ENCODE peak calls at places on chromosomes 2 and 18, in eight cellular contexts. C is mammary epithelial cell, Q is posterior cingulate gyrus, Z is NCI-H446 treated with DMSO at 0.1 percent for 48 hours, K is fibroblast of mammary gland, R is NCI-H2029 treated with DMSO at 0.1 percent for 48 hours, V is GM06990, O is non-pigmented ciliary epithelial cell. P is an unnamed sample.

GRCh38 chr2:231926761-231927565 is 767 bp upstream of the NPPC start:
- DNase-seq in Q (peak), K (no peak), C (no peak), O (no peak), R (no peak), V (no peak), Z (no peak), P (no peak)

GRCh38 chr18:22167091-22167470 is 2.3 kb upstream of the GATA6 start:
- DNase-seq in Q (no peak), K (no peak), R (no peak), V (no peak), Z (no peak), C (no peak), O (no peak), P (no peak)

GRCh38 chr18:48908916-48909315 is 41.8 kb downstream of the SMAD7 start:
- DNase-seq in C (peak), Z (no peak), K (no peak), R (no peak), Q (no peak), O (no peak), V (no peak), P (no peak)

GRCh38 chr2:71933467-71934319 is 214.0 kb downstream of the CYP26B1 start:
- DNase-seq in K (peak), C (peak), O (no peak), Z (no peak), V (no peak), Q (no peak), R (no peak), P (peak)

GRCh38 chr2:17877811-17878221 is 651 bp upstream of the KCNS3 start:
- DNase-seq in Q (no peak), O (no peak), R (no peak), C (peak), K (peak), V (peak), Z (no peak), P (no peak)

GRCh38 chr2:112889976-112890375 is 21.0 kb upstream of the IL37 start:
- DNase-seq in O (no peak), Z (no peak), R (no peak), C (no peak), Q (no peak), K (no peak), V (no peak), P (no peak)

GRCh38 chr2:111669928-111670695 is 213.9 kb downstream of the ANAPC1 start:
- DNase-seq in Z (no peak), K (peak), Q (no peak), V (no peak), C (no peak), O (no peak), R (no peak), P (no peak)

GRCh38 chr2:74149570-74150319 is 2.0 kb upstream of the BOLA3 start:
- DNase-seq in R (no peak), Z (no peak), O (no peak), Q (no peak), K (no peak), C (no peak), V (no peak), P (no peak)

GRCh38 chr18:43482600-43482999 is 205.3 kb upstream of the SYT4 start:
- DNase-seq in R (no peak), C (no peak), Q (no peak), Z (no peak), K (no peak), O (no peak), V (no peak), P (no peak)

GRCh38 chr2:134498654-134499053 is 220.1 kb downstream of the TMEM163 start:
- DNase-seq in K (no peak), C (no peak), Z (no peak), Q (no peak), R (no peak), O (no peak), V (no peak), P (no peak)

GRCh38 chr2:25342372-25343186 is 854 bp upstream of the DNMT3A start:
- DNase-seq in C (peak), O (no peak), V (peak), Q (peak), K (peak), Z (peak), R (peak), P (peak)

GRCh38 chr2:239249048-239249447 is 151.8 kb downstream of the HDAC4 start:
- DNase-seq in R (no peak), K (no peak), O (no peak), Z (no peak), C (no peak), Q (no peak), V (no peak), P (no peak)

GRCh38 chr2:68438455-68439303 is 28.4 kb downstream of the FBXO48 start:
- DNase-seq in O (no peak), K (no peak), C (no peak), Q (no peak), V (no peak), Z (no peak), R (no peak), P (no peak)

GRCh38 chr2:7071137-7071536 is 153.9 kb downstream of the RNF144A start:
- DNase-seq in V (no peak), Z (no peak), R (no peak), C (no peak), K (no peak), Q (no peak), O (no peak), P (no peak)

GRCh38 chr18:56389190-56389589 is 249.2 kb downstream of the TXNL1 start:
- DNase-seq in V (no peak), O (no peak), C (no peak), Q (no peak), Z (peak), R (no peak), K (no peak), P (no peak)

GRCh38 chr18:36296591-36297418 is 708 bp upstream of the FHOD3 start:
- DNase-seq in V (peak), Z (peak), C (peak), O (no peak), Q (peak), K (peak), R (peak), P (peak)

GRCh38 chr2:85768713-85769112 is 14.9 kb downstream of the ATOH8 start:
- DNase-seq in O (no peak), C (no peak), R (peak), V (no peak), Q (no peak), K (peak), Z (no peak), P (no peak)

GRCh38 chr2:112774536-112775285 is 9.6 kb downstream of the IL1A start:
- DNase-seq in R (no peak), Z (no peak), V (no peak), K (no peak), Q (no peak), C (no peak), O (no peak), P (no peak)

GRCh38 chr2:233413529-233414272 is 59.4 kb downstream of the DGKD start:
- DNase-seq in V (no peak), R (peak), K (peak), Z (peak), Q (peak), O (no peak), C (peak), P (peak)

GRCh38 chr2:72007402-72007801 is 140.3 kb downstream of the CYP26B1 start:
- DNase-seq in O (no peak), C (no peak), Q (no peak), V (no peak), R (no peak), K (no peak), Z (no peak), P (no peak)

GRCh38 chr2:161166538-161167409 is 6.5 kb downstream of the TANK start:
- DNase-seq in O (peak), R (no peak), Q (no peak), Z (no peak), V (peak), K (peak), C (peak), P (no peak)

GRCh38 chr2:40218679-40219078 is 233.2 kb downstream of the SLC8A1 start:
- DNase-seq in Z (peak), O (no peak), R (no peak), V (peak), K (peak), Q (no peak), C (peak), P (no peak)

GRCh38 chr2:217801115-217801531 is 201.7 kb downstream of the TNS1 start:
- DNase-seq in K (no peak), Z (no peak), V (no peak), C (no peak), Q (no peak), R (no peak), O (no peak), P (no peak)